ENCODE peak calls at places on chromosome 10, in four cellular contexts. J is aorta, W is A673, B is IMR-90. T is an unnamed sample. For H3K36me3, the result is how much of the 10 kb centered on the place peaks cover.

GRCh38 chr10:13707156-13707881 is 120.6 kb downstream of the PRPF18 start:
- DNase-seq in J (peak), W (peak), B (peak), T (no peak)

GRCh38 chr10:24254180-24254579 is 45.2 kb downstream of the KIAA1217 start:
- DNase-seq in J (peak), W (no peak), B (peak), T (no peak)

GRCh38 chr10:19892677-19893076 is 76.4 kb downstream of the PLXDC2 start:
- DNase-seq in J (no peak), W (no peak), B (no peak), T (no peak)

GRCh38 chr10:86950349-86950748 is 7.1 kb downstream of the MMRN2 start:
- DNase-seq in J (no peak), W (no peak), B (no peak), T (peak)

GRCh38 chr10:76024460-76025123 is 593.2 kb downstream of the LRMDA start:
- DNase-seq in J (no peak), W (no peak), B (no peak), T (no peak)

GRCh38 chr10:27998178-27998953 is 513 bp downstream of the ODAD2 start:
- DNase-seq in J (peak), W (peak), B (peak), T (peak)

GRCh38 chr10:49273626-49274025 is 25.3 kb upstream of the C10orf71 start:
- DNase-seq in J (no peak), W (no peak), B (no peak), T (no peak)

GRCh38 chr10:22185586-22185985 is 32.2 kb downstream of the EBLN1 start:
- DNase-seq in J (no peak), W (no peak), B (no peak), T (no peak)

GRCh38 chr10:49310460-49310859 is 11.5 kb downstream of the C10orf71 start:
- DNase-seq in J (no peak), W (no peak), B (no peak), T (no peak)

GRCh38 chr10:18650618-18651017 is 769 bp downstream of the NSUN6 start:
- DNase-seq in J (no peak), W (no peak), B (no peak), T (no peak)

GRCh38 chr10:3186365-3186764 is 13.8 kb upstream of the PITRM1 start:
- DNase-seq in J (no peak), W (no peak), B (no peak), T (peak)

GRCh38 chr10:110547139-110547761 is 20.2 kb upstream of the SMC3 start:
- DNase-seq in J (no peak), W (peak), B (peak), T (peak)

GRCh38 chr10:60310746-60311145 is 78.9 kb downstream of the ANK3 start:
- DNase-seq in J (no peak), W (no peak), B (no peak), T (no peak)

GRCh38 chr10:132526676-132527075 is 10.9 kb upstream of the INPP5A start:
- DNase-seq in J (peak), W (no peak), B (peak), T (no peak)

GRCh38 chr10:35488228-35488627 is 116.9 kb upstream of the GJD4 start:
- DNase-seq in J (no peak), W (no peak), B (no peak), T (no peak)

GRCh38 chr10:89151857-89152256 is 55.3 kb downstream of the CH25H start:
- DNase-seq in J (no peak), W (peak), B (peak), T (no peak)

GRCh38 chr10:61894150-61894549 is 7.3 kb upstream of the ARID5B start:
- DNase-seq in J (no peak), W (no peak), B (no peak), T (no peak)

GRCh38 chr10:113093188-113094113 is 143.4 kb downstream of the TCF7L2 start:
- DNase-seq in J (no peak), W (peak), B (peak), T (peak)

GRCh38 chr10:18737236-18737635 is 78.0 kb downstream of the ARL5B start:
- DNase-seq in J (no peak), W (no peak), B (peak), T (no peak)

GRCh38 chr10:125822878-125823662 is at the start of the genes BCCIP and UROS:
- DNase-seq in J (peak), W (peak), B (peak), T (peak)

GRCh38 chr10:125823663-125824251 is 411 bp downstream of the BCCIP start:
- DNase-seq in J (no peak), W (peak), B (peak), T (no peak)

GRCh38 chr10:125824736-125825135 is 1.4 kb downstream of the BCCIP start:
- DNase-seq in J (no peak), W (no peak), B (peak), T (no peak)

GRCh38 chr10:125828311-125828710 is 5.0 kb downstream of the BCCIP start:
- DNase-seq in J (no peak), W (no peak), B (no peak), T (no peak)

DNA sequence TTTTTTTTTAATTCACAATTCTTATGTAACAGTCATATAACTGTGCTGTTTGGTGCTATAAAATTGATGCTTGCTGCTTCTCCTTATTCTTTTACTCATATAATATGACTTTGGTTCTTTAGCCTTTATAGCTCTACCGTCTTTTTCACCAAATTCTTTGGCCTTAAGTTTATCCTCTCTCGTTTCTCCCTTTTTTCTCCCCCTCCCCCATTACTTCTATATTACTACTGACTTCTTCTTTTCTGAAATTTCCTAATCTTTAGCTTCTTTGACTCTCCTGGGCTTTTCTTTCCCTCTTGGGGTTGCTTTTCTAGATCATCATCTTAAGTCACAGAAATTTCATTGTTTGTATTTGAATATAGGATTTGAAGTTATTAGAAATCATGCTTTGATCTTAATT is 3.8 kb downstream of the BCCIP start:
- DNase-seq in J (no peak), W (no peak), B (no peak), T (no peak)
- H3K36me3 ChIP-seq in J (under half), W (half or more), B (under half), T (under half)

GRCh38 chr10:44992732-44993225 is 7.9 kb upstream of the ZNF22 start:
- DNase-seq in J (no peak), W (no peak), B (no peak), T (no peak)
- H3K27ac ChIP-seq in J (peak), W (no peak), B (peak), T (no peak)

GRCh38 chr10:114498413-114499111 is 94.3 kb upstream of the AFAP1L2 start:
- DNase-seq in J (no peak), W (no peak), B (no peak), T (no peak)
- H3K4me3 ChIP-seq in J (no peak), W (no peak), B (no peak), T (no peak)

GRCh38 chr10:83062871-83063270 is 1076.4 kb upstream of the GHITM start:
- DNase-seq in J (no peak), W (no peak), B (no peak), T (no peak)
- H3K36me3 ChIP-seq in J (under half), W (under half), B (under half), T (under half)